ENCODE peak calls at places on chromosomes 7 and 10, in nine cellular contexts. One of them, this sample, is unnamed.

GRCh38 chr7:138934861-138935260 is 46.3 kb downstream of the KIAA1549 start:
- DNase-seq in neural crest cell: no peak
- DNase-seq in MCF 10A: no peak
- DNase-seq in GM20000: no peak
- DNase-seq in heart right ventricle: no peak
- DNase-seq in IMR-90: peak
- DNase-seq in fibroblast of pulmonary artery: peak
- DNase-seq in uterus: no peak
- DNase-seq in fibroblast of lung: peak
- DNase-seq in this sample: no peak

GRCh38 chr7:108252177-108252576 is 122.0 kb upstream of the LAMB4 start:
- DNase-seq in fibroblast of pulmonary artery: no peak
- DNase-seq in IMR-90: no peak
- DNase-seq in fibroblast of lung: no peak
- DNase-seq in GM20000: no peak
- DNase-seq in MCF 10A: no peak
- DNase-seq in neural crest cell: no peak
- DNase-seq in heart right ventricle: no peak
- DNase-seq in uterus: no peak
- DNase-seq in this sample: no peak

GRCh38 chr10:71088054-71088453 is 124.3 kb upstream of the UNC5B start:
- DNase-seq in neural crest cell: no peak
- DNase-seq in fibroblast of pulmonary artery: peak
- DNase-seq in fibroblast of lung: no peak
- DNase-seq in uterus: no peak
- DNase-seq in GM20000: no peak
- DNase-seq in heart right ventricle: no peak
- DNase-seq in MCF 10A: no peak
- DNase-seq in IMR-90: no peak
- DNase-seq in this sample: no peak

GRCh38 chr7:11127988-11128387 is 154.3 kb downstream of the PHF14 start:
- DNase-seq in MCF 10A: no peak
- DNase-seq in fibroblast of lung: no peak
- DNase-seq in heart right ventricle: no peak
- DNase-seq in neural crest cell: no peak
- DNase-seq in uterus: no peak
- DNase-seq in IMR-90: no peak
- DNase-seq in GM20000: no peak
- DNase-seq in fibroblast of pulmonary artery: no peak
- DNase-seq in this sample: no peak

GRCh38 chr10:72952901-72953223 is 1.7 kb downstream of the PLA2G12B start:
- DNase-seq in MCF 10A: no peak
- DNase-seq in fibroblast of pulmonary artery: no peak
- DNase-seq in heart right ventricle: no peak
- DNase-seq in fibroblast of lung: no peak
- DNase-seq in neural crest cell: no peak
- DNase-seq in GM20000: no peak
- DNase-seq in uterus: no peak
- DNase-seq in IMR-90: no peak
- DNase-seq in this sample: no peak

GRCh38 chr10:82091413-82091812 is 216.4 kb downstream of the NRG3 start:
- DNase-seq in heart right ventricle: no peak
- DNase-seq in IMR-90: no peak
- DNase-seq in MCF 10A: no peak
- DNase-seq in fibroblast of pulmonary artery: no peak
- DNase-seq in neural crest cell: no peak
- DNase-seq in GM20000: no peak
- DNase-seq in uterus: no peak
- DNase-seq in fibroblast of lung: no peak
- DNase-seq in this sample: no peak

GRCh38 chr10:63866747-63867140 is 345.5 kb downstream of the REEP3 start:
- DNase-seq in fibroblast of lung: peak
- DNase-seq in heart right ventricle: no peak
- DNase-seq in IMR-90: no peak
- DNase-seq in GM20000: no peak
- DNase-seq in uterus: no peak
- DNase-seq in fibroblast of pulmonary artery: peak
- DNase-seq in neural crest cell: no peak
- DNase-seq in MCF 10A: peak
- DNase-seq in this sample: no peak

GRCh38 chr10:110504111-110504735 is 6.5 kb downstream of the DUSP5 start:
- DNase-seq in fibroblast of pulmonary artery: peak
- DNase-seq in MCF 10A: peak
- DNase-seq in IMR-90: peak
- DNase-seq in heart right ventricle: peak
- DNase-seq in uterus: peak
- DNase-seq in fibroblast of lung: peak
- DNase-seq in GM20000: peak
- DNase-seq in neural crest cell: no peak
- DNase-seq in this sample: no peak

GRCh38 chr7:107694395-107694794 is 33.8 kb downstream of the SLC26A4 start:
- DNase-seq in IMR-90: peak
- DNase-seq in uterus: no peak
- DNase-seq in fibroblast of pulmonary artery: peak
- DNase-seq in MCF 10A: peak
- DNase-seq in fibroblast of lung: no peak
- DNase-seq in heart right ventricle: peak
- DNase-seq in GM20000: no peak
- DNase-seq in neural crest cell: no peak
- DNase-seq in this sample: no peak

GRCh38 chr7:132783824-132784223 is 207.6 kb upstream of the PLXNA4 start:
- DNase-seq in neural crest cell: no peak
- DNase-seq in uterus: no peak
- DNase-seq in GM20000: no peak
- DNase-seq in heart right ventricle: no peak
- DNase-seq in fibroblast of pulmonary artery: peak
- DNase-seq in fibroblast of lung: peak
- DNase-seq in IMR-90: peak
- DNase-seq in MCF 10A: peak
- DNase-seq in this sample: no peak

GRCh38 chr10:90561666-90562065 is 296.2 kb downstream of the HTR7 start:
- DNase-seq in GM20000: no peak
- DNase-seq in heart right ventricle: no peak
- DNase-seq in fibroblast of lung: no peak
- DNase-seq in MCF 10A: no peak
- DNase-seq in neural crest cell: no peak
- DNase-seq in fibroblast of pulmonary artery: no peak
- DNase-seq in uterus: no peak
- DNase-seq in IMR-90: no peak
- DNase-seq in this sample: no peak

GRCh38 chr7:41696323-41696916 is 6.5 kb downstream of the INHBA start:
- DNase-seq in GM20000: peak
- DNase-seq in uterus: peak
- DNase-seq in fibroblast of pulmonary artery: peak
- DNase-seq in IMR-90: peak
- DNase-seq in neural crest cell: peak
- DNase-seq in MCF 10A: peak
- DNase-seq in heart right ventricle: peak
- DNase-seq in fibroblast of lung: peak
- DNase-seq in this sample: peak

DNA sequence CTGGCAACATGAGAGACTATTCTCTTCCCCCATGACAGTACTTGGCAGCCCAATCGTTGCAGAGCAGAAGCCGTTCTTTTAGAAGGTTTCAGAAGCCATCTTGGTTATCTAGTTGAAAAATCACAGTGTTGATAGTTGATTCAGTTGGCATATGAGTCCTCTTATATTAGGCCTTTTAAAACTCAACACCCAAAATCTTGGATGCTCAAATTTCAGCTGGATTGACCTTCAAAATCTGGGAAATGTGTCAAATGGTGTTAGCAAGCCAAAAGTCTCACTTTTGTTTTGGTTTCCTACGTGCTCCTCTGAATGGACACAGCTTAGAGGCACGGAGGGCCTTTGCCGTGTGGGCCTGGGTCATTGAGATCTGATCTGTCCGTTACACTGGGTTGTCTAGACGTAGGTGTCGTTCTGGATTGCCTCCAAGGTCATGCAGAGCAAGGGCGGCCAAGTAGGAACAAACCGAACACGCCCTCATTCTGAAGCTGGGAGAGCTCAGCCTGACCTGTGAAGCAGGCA is 59.3 kb upstream of the BMPER start:
- DNase-seq in uterus: peak
- DNase-seq in IMR-90: peak
- DNase-seq in neural crest cell: no peak
- DNase-seq in heart right ventricle: peak
- DNase-seq in fibroblast of lung: peak
- DNase-seq in MCF 10A: peak
- DNase-seq in fibroblast of pulmonary artery: no peak
- DNase-seq in GM20000: no peak
- DNase-seq in this sample: no peak
- TF ChIP-seq CTCF in uterus: no peak
- TF ChIP-seq CTCF in IMR-90: no peak
- TF ChIP-seq CTCF in neural crest cell: no peak
- TF ChIP-seq CTCF in heart right ventricle: no peak
- TF ChIP-seq CTCF in fibroblast of lung: no peak
- TF ChIP-seq CTCF in MCF 10A: no peak
- TF ChIP-seq CTCF in fibroblast of pulmonary artery: no peak
- TF ChIP-seq CTCF in GM20000: no peak
- TF ChIP-seq CTCF in this sample: no peak

GRCh38 chr7:137342751-137343482 is 616 bp downstream of the PTN start:
- DNase-seq in fibroblast of lung: no peak
- DNase-seq in fibroblast of pulmonary artery: no peak
- DNase-seq in heart right ventricle: no peak
- DNase-seq in uterus: no peak
- DNase-seq in GM20000: no peak
- DNase-seq in IMR-90: peak
- DNase-seq in MCF 10A: no peak
- DNase-seq in neural crest cell: no peak
- DNase-seq in this sample: no peak

GRCh38 chr7:137335814-137336213 is 7.7 kb downstream of the PTN start:
- DNase-seq in neural crest cell: no peak
- DNase-seq in heart right ventricle: no peak
- DNase-seq in uterus: no peak
- DNase-seq in fibroblast of lung: no peak
- DNase-seq in fibroblast of pulmonary artery: no peak
- DNase-seq in IMR-90: peak
- DNase-seq in MCF 10A: peak
- DNase-seq in GM20000: no peak
- DNase-seq in this sample: no peak

GRCh38 chr7:137342340-137342739 is 1.2 kb downstream of the PTN start:
- DNase-seq in heart right ventricle: no peak
- DNase-seq in neural crest cell: no peak
- DNase-seq in IMR-90: peak
- DNase-seq in GM20000: no peak
- DNase-seq in MCF 10A: no peak
- DNase-seq in uterus: no peak
- DNase-seq in fibroblast of lung: peak
- DNase-seq in fibroblast of pulmonary artery: no peak
- DNase-seq in this sample: no peak

GRCh38 chr7:137343483-137343841 is at the start of gene PTN:
- DNase-seq in MCF 10A: peak
- DNase-seq in fibroblast of pulmonary artery: peak
- DNase-seq in GM20000: no peak
- DNase-seq in heart right ventricle: peak
- DNase-seq in fibroblast of lung: peak
- DNase-seq in IMR-90: peak
- DNase-seq in neural crest cell: peak
- DNase-seq in uterus: peak
- DNase-seq in this sample: peak

GRCh38 chr7:137337902-137338301 is 5.6 kb downstream of the PTN start:
- DNase-seq in heart right ventricle: no peak
- DNase-seq in uterus: no peak
- DNase-seq in fibroblast of pulmonary artery: no peak
- DNase-seq in neural crest cell: no peak
- DNase-seq in fibroblast of lung: no peak
- DNase-seq in IMR-90: no peak
- DNase-seq in GM20000: no peak
- DNase-seq in MCF 10A: peak
- DNase-seq in this sample: no peak
- TF ChIP-seq CTCF in heart right ventricle: no peak
- TF ChIP-seq CTCF in uterus: no peak
- TF ChIP-seq CTCF in fibroblast of pulmonary artery: peak
- TF ChIP-seq CTCF in neural crest cell: no peak
- TF ChIP-seq CTCF in fibroblast of lung: peak
- TF ChIP-seq CTCF in IMR-90: peak
- TF ChIP-seq CTCF in GM20000: no peak
- TF ChIP-seq CTCF in MCF 10A: no peak
- TF ChIP-seq CTCF in this sample: no peak

DNA sequence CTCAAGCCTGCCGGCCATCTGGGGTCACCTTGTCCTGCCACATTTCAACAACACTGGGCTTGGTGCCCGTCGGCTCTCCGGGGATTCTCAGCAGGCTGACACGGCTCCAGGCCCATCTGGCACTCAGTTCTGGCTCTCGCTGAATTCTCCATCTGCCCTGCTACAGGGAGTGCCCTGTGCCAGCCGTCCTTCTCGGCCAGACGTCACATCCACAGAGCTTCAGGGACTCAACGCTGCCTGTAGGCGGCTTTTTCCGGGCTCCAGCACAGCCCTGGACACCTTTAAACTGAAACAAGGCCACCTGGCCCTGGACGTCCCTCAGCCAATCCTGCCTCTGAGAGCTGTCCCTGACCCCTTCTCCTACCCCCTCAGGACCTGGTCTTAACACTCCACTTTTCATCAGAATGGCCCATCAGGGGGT is 43.0 kb downstream of the TMEM130 start:
- DNase-seq in neural crest cell: no peak
- DNase-seq in uterus: peak
- DNase-seq in GM20000: no peak
- DNase-seq in heart right ventricle: peak
- DNase-seq in fibroblast of pulmonary artery: no peak
- DNase-seq in IMR-90: no peak
- DNase-seq in MCF 10A: peak
- DNase-seq in fibroblast of lung: peak
- DNase-seq in this sample: no peak
- TF ChIP-seq CTCF in neural crest cell: no peak
- TF ChIP-seq CTCF in uterus: peak
- TF ChIP-seq CTCF in GM20000: no peak
- TF ChIP-seq CTCF in heart right ventricle: no peak
- TF ChIP-seq CTCF in fibroblast of pulmonary artery: no peak
- TF ChIP-seq CTCF in IMR-90: no peak
- TF ChIP-seq CTCF in MCF 10A: peak
- TF ChIP-seq CTCF in fibroblast of lung: no peak
- TF ChIP-seq CTCF in this sample: no peak

DNA sequence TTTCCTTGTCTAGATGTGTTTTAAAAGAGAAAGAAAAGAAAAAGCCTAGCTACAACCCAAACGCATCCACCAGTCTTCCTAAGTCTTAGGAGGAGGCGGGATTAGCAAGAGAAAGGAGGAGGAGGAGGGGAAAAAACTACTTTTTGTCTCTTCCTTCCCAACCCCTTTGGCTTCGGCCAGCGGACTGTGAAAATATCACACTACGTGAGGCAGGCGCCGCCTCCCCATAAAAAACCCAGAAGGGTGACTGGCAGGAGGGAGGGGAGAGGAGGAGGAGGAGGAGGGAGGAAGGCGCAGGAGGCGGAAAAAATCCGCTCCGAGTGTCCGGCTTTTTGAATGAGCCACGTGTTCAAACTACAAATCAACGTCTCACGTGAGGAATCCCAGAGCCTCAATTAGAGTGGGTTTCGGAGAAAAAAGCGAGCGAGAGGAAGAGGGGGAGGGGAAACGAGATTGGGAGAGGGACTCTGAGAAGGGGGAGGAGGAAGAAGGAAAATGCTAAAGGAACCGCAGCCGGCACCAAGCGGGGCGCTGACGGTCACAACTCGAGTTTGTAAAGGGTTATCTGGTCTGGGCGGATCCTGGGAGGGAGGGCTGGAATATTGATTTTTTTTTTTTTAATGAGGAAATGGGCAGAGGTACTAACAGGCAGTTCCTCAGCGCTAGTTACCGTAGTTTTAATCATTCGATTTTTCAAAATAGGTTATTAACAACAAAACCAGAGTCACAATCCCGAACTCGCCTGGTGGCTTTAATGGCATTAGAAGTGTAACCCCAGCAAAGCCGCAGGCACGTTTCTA is at the start of gene IGF2BP3:
- DNase-seq in fibroblast of lung: peak
- DNase-seq in uterus: no peak
- DNase-seq in heart right ventricle: no peak
- DNase-seq in MCF 10A: peak
- DNase-seq in GM20000: peak
- DNase-seq in neural crest cell: peak
- DNase-seq in IMR-90: peak
- DNase-seq in fibroblast of pulmonary artery: peak
- DNase-seq in this sample: peak
- TF ChIP-seq CTCF in fibroblast of lung: no peak
- TF ChIP-seq CTCF in uterus: no peak
- TF ChIP-seq CTCF in heart right ventricle: no peak
- TF ChIP-seq CTCF in MCF 10A: no peak
- TF ChIP-seq CTCF in GM20000: no peak
- TF ChIP-seq CTCF in neural crest cell: no peak
- TF ChIP-seq CTCF in IMR-90: no peak
- TF ChIP-seq CTCF in fibroblast of pulmonary artery: no peak
- TF ChIP-seq CTCF in this sample: no peak

This sample was measured in progenitor cell of endocrine pancreas.